ENCODE peak calls at places on chromosomes 11 and 22, in five cellular contexts. U is NCI-H1417, Z is AG08395, E is AG08396, T is HS-5. V is an unnamed sample.
A peak's percentile ranks its signal among the peaks of the same experiment; 100 is the strongest.

GRCh38 chr11:116852261-116853125 is 15.1 kb upstream of the APOA1 start:
- DNase-seq in U (no peak), Z (peak; percentile 45), E (no peak), T (no peak), V (peak; percentile 75)

GRCh38 chr11:7437706-7438105 is 47.6 kb upstream of the OLFML1 start:
- DNase-seq in U (no peak), Z (peak; percentile 90), E (no peak), T (peak; percentile 10), V (no peak)

GRCh38 chr11:45657496-45658260 is 7.7 kb downstream of the CHST1 start:
- DNase-seq in U (no peak), Z (no peak), E (no peak), T (no peak), V (no peak)

GRCh38 chr11:65415499-65416340 is 6.9 kb upstream of the NEAT1 start:
- DNase-seq in U (no peak), Z (no peak), E (no peak), T (no peak), V (peak; percentile 22)

GRCh38 chr11:92136792-92137191 is 87.8 kb upstream of the FAT3 start:
- DNase-seq in U (peak; percentile 7), Z (no peak), E (no peak), T (no peak), V (no peak)

GRCh38 chr22:38259370-38259769 is 13.4 kb downstream of the TMEM184B start:
- DNase-seq in U (no peak), Z (no peak), E (no peak), T (no peak), V (no peak)

GRCh38 chr11:33347490-33348125 is 90.4 kb downstream of the HIPK3 start:
- DNase-seq in U (no peak), Z (no peak), E (no peak), T (no peak), V (no peak)

GRCh38 chr11:94928146-94928995 is 45.0 kb downstream of the CWC15 start:
- DNase-seq in U (no peak), Z (no peak), E (no peak), T (no peak), V (peak; percentile 44)

GRCh38 chr11:123654566-123655081 is at the start of gene SCN3B:
- DNase-seq in U (peak; percentile 95), Z (peak; percentile 71), E (peak; percentile 88), T (peak; percentile 13), V (peak; percentile 74)

GRCh38 chr22:49307870-49308269 is 519.8 kb downstream of the BRD1 start:
- DNase-seq in U (no peak), Z (no peak), E (no peak), T (no peak), V (no peak)

GRCh38 chr11:32809313-32809712 is 14.9 kb upstream of the CCDC73 start:
- DNase-seq in U (peak; percentile 54), Z (peak; percentile 79), E (peak; percentile 71), T (peak; percentile 30), V (peak; percentile 43)

GRCh38 chr11:15737326-15737725 is 619.0 kb downstream of the SOX6 start:
- DNase-seq in U (no peak), Z (no peak), E (no peak), T (no peak), V (no peak)

GRCh38 chr11:2146051-2146450 is 6.9 kb upstream of the IGF2 start:
- DNase-seq in U (no peak), Z (no peak), E (no peak), T (no peak), V (no peak)

V was measured in foreskin fibroblast.